ENCODE peak calls at places on chromosomes 6 and 20, in nine cellular contexts. One of them, this sample, is unnamed. For H3K4me1, the result is how much of the 10 kb centered on the place peaks cover.

GRCh38 chr20:34951252-34951651 is 4.4 kb downstream of the GSS start:
- DNase-seq in heart left ventricle: no peak
- DNase-seq in esophagus squamous epithelium: no peak
- DNase-seq in prostate gland: no peak
- DNase-seq in Peyer's patch: no peak
- DNase-seq in A549: no peak
- DNase-seq in body of pancreas: no peak
- DNase-seq in IMR-90: no peak
- DNase-seq in spleen: no peak
- DNase-seq in this sample: no peak

GRCh38 chr6:144922120-144922722 is 637.1 kb downstream of the UTRN start:
- DNase-seq in heart left ventricle: no peak
- DNase-seq in esophagus squamous epithelium: no peak
- DNase-seq in prostate gland: no peak
- DNase-seq in Peyer's patch: no peak
- DNase-seq in A549: no peak
- DNase-seq in body of pancreas: no peak
- DNase-seq in IMR-90: peak
- DNase-seq in spleen: no peak
- DNase-seq in this sample: no peak

GRCh38 chr6:39808934-39809333 is 16.8 kb downstream of the DAAM2 start:
- DNase-seq in heart left ventricle: no peak
- DNase-seq in esophagus squamous epithelium: no peak
- DNase-seq in prostate gland: no peak
- DNase-seq in Peyer's patch: no peak
- DNase-seq in A549: no peak
- DNase-seq in body of pancreas: no peak
- DNase-seq in IMR-90: no peak
- DNase-seq in spleen: no peak
- DNase-seq in this sample: no peak

GRCh38 chr20:54566224-54566750 is 90.9 kb downstream of the DOK5 start:
- DNase-seq in heart left ventricle: no peak
- DNase-seq in esophagus squamous epithelium: no peak
- DNase-seq in prostate gland: no peak
- DNase-seq in Peyer's patch: no peak
- DNase-seq in A549: no peak
- DNase-seq in body of pancreas: no peak
- DNase-seq in IMR-90: no peak
- DNase-seq in spleen: no peak
- DNase-seq in this sample: no peak

GRCh38 chr6:147390909-147391536 is 117.5 kb upstream of the SAMD5 start:
- DNase-seq in heart left ventricle: no peak
- DNase-seq in esophagus squamous epithelium: no peak
- DNase-seq in prostate gland: no peak
- DNase-seq in Peyer's patch: no peak
- DNase-seq in A549: peak
- DNase-seq in body of pancreas: no peak
- DNase-seq in IMR-90: peak
- DNase-seq in spleen: no peak
- DNase-seq in this sample: no peak

GRCh38 chr20:51529758-51530157 is 12.8 kb downstream of the NFATC2 start:
- DNase-seq in heart left ventricle: no peak
- DNase-seq in esophagus squamous epithelium: no peak
- DNase-seq in prostate gland: no peak
- DNase-seq in Peyer's patch: peak
- DNase-seq in A549: no peak
- DNase-seq in body of pancreas: no peak
- DNase-seq in IMR-90: peak
- DNase-seq in spleen: peak
- DNase-seq in this sample: no peak

GRCh38 chr6:93366506-93366905 is 52.9 kb downstream of the EPHA7 start:
- DNase-seq in heart left ventricle: no peak
- DNase-seq in esophagus squamous epithelium: no peak
- DNase-seq in prostate gland: no peak
- DNase-seq in Peyer's patch: no peak
- DNase-seq in A549: no peak
- DNase-seq in body of pancreas: no peak
- DNase-seq in IMR-90: no peak
- DNase-seq in spleen: no peak
- DNase-seq in this sample: no peak

GRCh38 chr20:54475334-54476287 is at the start of gene DOK5:
- DNase-seq in heart left ventricle: peak
- DNase-seq in esophagus squamous epithelium: no peak
- DNase-seq in prostate gland: no peak
- DNase-seq in Peyer's patch: no peak
- DNase-seq in A549: no peak
- DNase-seq in body of pancreas: peak
- DNase-seq in IMR-90: peak
- DNase-seq in spleen: no peak
- DNase-seq in this sample: peak

GRCh38 chr6:36659271-36659670 is 19.2 kb upstream of the CDKN1A start:
- DNase-seq in heart left ventricle: no peak
- DNase-seq in esophagus squamous epithelium: no peak
- DNase-seq in prostate gland: no peak
- DNase-seq in Peyer's patch: no peak
- DNase-seq in A549: no peak
- DNase-seq in body of pancreas: no peak
- DNase-seq in IMR-90: peak
- DNase-seq in spleen: no peak
- DNase-seq in this sample: no peak

GRCh38 chr6:168064226-168064807 is 14.7 kb downstream of the FRMD1 start:
- DNase-seq in heart left ventricle: no peak
- DNase-seq in esophagus squamous epithelium: no peak
- DNase-seq in prostate gland: no peak
- DNase-seq in Peyer's patch: no peak
- DNase-seq in A549: no peak
- DNase-seq in body of pancreas: no peak
- DNase-seq in IMR-90: no peak
- DNase-seq in spleen: no peak
- DNase-seq in this sample: no peak

GRCh38 chr6:26520088-26520839 is 17.9 kb upstream of the HMGN4 start:
- DNase-seq in heart left ventricle: peak
- DNase-seq in esophagus squamous epithelium: no peak
- DNase-seq in prostate gland: no peak
- DNase-seq in Peyer's patch: no peak
- DNase-seq in A549: peak
- DNase-seq in body of pancreas: no peak
- DNase-seq in IMR-90: no peak
- DNase-seq in spleen: no peak
- DNase-seq in this sample: no peak

GRCh38 chr6:26520840-26521484 is 17.2 kb upstream of the HMGN4 start:
- DNase-seq in heart left ventricle: peak
- DNase-seq in esophagus squamous epithelium: peak
- DNase-seq in prostate gland: peak
- DNase-seq in Peyer's patch: peak
- DNase-seq in A549: peak
- DNase-seq in body of pancreas: peak
- DNase-seq in IMR-90: peak
- DNase-seq in spleen: peak
- DNase-seq in this sample: peak

GRCh38 chr6:26519359-26519758 is 18.8 kb upstream of the HMGN4 start:
- DNase-seq in heart left ventricle: no peak
- DNase-seq in esophagus squamous epithelium: no peak
- DNase-seq in prostate gland: no peak
- DNase-seq in Peyer's patch: no peak
- DNase-seq in A549: no peak
- DNase-seq in body of pancreas: no peak
- DNase-seq in IMR-90: no peak
- DNase-seq in spleen: no peak
- DNase-seq in this sample: no peak

GRCh38 chr6:26524722-26525360 is 13.3 kb upstream of the HMGN4 start:
- DNase-seq in heart left ventricle: no peak
- DNase-seq in esophagus squamous epithelium: no peak
- DNase-seq in prostate gland: no peak
- DNase-seq in Peyer's patch: no peak
- DNase-seq in A549: no peak
- DNase-seq in body of pancreas: no peak
- DNase-seq in IMR-90: no peak
- DNase-seq in spleen: no peak
- DNase-seq in this sample: no peak

GRCh38 chr6:26521485-26522391 is 16.4 kb upstream of the HMGN4 start:
- DNase-seq in heart left ventricle: peak
- DNase-seq in esophagus squamous epithelium: peak
- DNase-seq in prostate gland: peak
- DNase-seq in Peyer's patch: peak
- DNase-seq in A549: peak
- DNase-seq in body of pancreas: peak
- DNase-seq in IMR-90: peak
- DNase-seq in spleen: peak
- DNase-seq in this sample: peak
- TF ChIP-seq POLR2A in heart left ventricle: no peak
- TF ChIP-seq POLR2A in esophagus squamous epithelium: no peak
- TF ChIP-seq POLR2A in prostate gland: peak
- TF ChIP-seq POLR2A in Peyer's patch: peak
- TF ChIP-seq POLR2A in A549: peak
- TF ChIP-seq POLR2A in body of pancreas: no peak
- TF ChIP-seq POLR2A in IMR-90: peak
- TF ChIP-seq POLR2A in spleen: peak
- TF ChIP-seq POLR2A in this sample: peak

GRCh38 chr6:129673758-129674157 is 36.2 kb downstream of the ARHGAP18 start:
- DNase-seq in heart left ventricle: no peak
- DNase-seq in esophagus squamous epithelium: no peak
- DNase-seq in prostate gland: no peak
- DNase-seq in Peyer's patch: no peak
- DNase-seq in A549: no peak
- DNase-seq in body of pancreas: no peak
- DNase-seq in IMR-90: no peak
- DNase-seq in spleen: no peak
- DNase-seq in this sample: no peak

GRCh38 chr6:129672883-129673631 is 36.9 kb downstream of the ARHGAP18 start:
- DNase-seq in heart left ventricle: no peak
- DNase-seq in esophagus squamous epithelium: no peak
- DNase-seq in prostate gland: no peak
- DNase-seq in Peyer's patch: no peak
- DNase-seq in A549: no peak
- DNase-seq in body of pancreas: no peak
- DNase-seq in IMR-90: peak
- DNase-seq in spleen: no peak
- DNase-seq in this sample: no peak

GRCh38 chr6:129671442-129672344 is 38.3 kb downstream of the ARHGAP18 start:
- DNase-seq in heart left ventricle: no peak
- DNase-seq in esophagus squamous epithelium: no peak
- DNase-seq in prostate gland: no peak
- DNase-seq in Peyer's patch: peak
- DNase-seq in A549: no peak
- DNase-seq in body of pancreas: no peak
- DNase-seq in IMR-90: no peak
- DNase-seq in spleen: peak
- DNase-seq in this sample: no peak

GRCh38 chr6:129670634-129671033 is 39.3 kb downstream of the ARHGAP18 start:
- DNase-seq in heart left ventricle: no peak
- DNase-seq in esophagus squamous epithelium: no peak
- DNase-seq in prostate gland: no peak
- DNase-seq in Peyer's patch: no peak
- DNase-seq in A549: no peak
- DNase-seq in body of pancreas: no peak
- DNase-seq in IMR-90: no peak
- DNase-seq in spleen: no peak
- DNase-seq in this sample: no peak

GRCh38 chr6:129672345-129672691 is 37.7 kb downstream of the ARHGAP18 start:
- DNase-seq in heart left ventricle: no peak
- DNase-seq in esophagus squamous epithelium: no peak
- DNase-seq in prostate gland: no peak
- DNase-seq in Peyer's patch: no peak
- DNase-seq in A549: no peak
- DNase-seq in body of pancreas: no peak
- DNase-seq in IMR-90: no peak
- DNase-seq in spleen: no peak
- DNase-seq in this sample: no peak
- H3K4me1 ChIP-seq in heart left ventricle: under half
- H3K4me1 ChIP-seq in esophagus squamous epithelium: under half
- H3K4me1 ChIP-seq in prostate gland: under half
- H3K4me1 ChIP-seq in Peyer's patch: under half
- H3K4me1 ChIP-seq in A549: under half
- H3K4me1 ChIP-seq in body of pancreas: under half
- H3K4me1 ChIP-seq in IMR-90: under half
- H3K4me1 ChIP-seq in spleen: under half
- H3K4me1 ChIP-seq in this sample: under half

GRCh38 chr6:157161912-157162311 is 161.4 kb downstream of the TMEM242 start:
- DNase-seq in heart left ventricle: no peak
- DNase-seq in esophagus squamous epithelium: no peak
- DNase-seq in prostate gland: no peak
- DNase-seq in Peyer's patch: no peak
- DNase-seq in A549: no peak
- DNase-seq in body of pancreas: no peak
- DNase-seq in IMR-90: no peak
- DNase-seq in spleen: no peak
- DNase-seq in this sample: no peak

GRCh38 chr6:157158456-157158855 is 164.9 kb downstream of the TMEM242 start:
- DNase-seq in heart left ventricle: no peak
- DNase-seq in esophagus squamous epithelium: no peak
- DNase-seq in prostate gland: no peak
- DNase-seq in Peyer's patch: no peak
- DNase-seq in A549: no peak
- DNase-seq in body of pancreas: no peak
- DNase-seq in IMR-90: no peak
- DNase-seq in spleen: no peak
- DNase-seq in this sample: no peak

GRCh38 chr6:157158897-157159296 is 164.4 kb downstream of the TMEM242 start:
- DNase-seq in heart left ventricle: no peak
- DNase-seq in esophagus squamous epithelium: no peak
- DNase-seq in prostate gland: no peak
- DNase-seq in Peyer's patch: no peak
- DNase-seq in A549: no peak
- DNase-seq in body of pancreas: no peak
- DNase-seq in IMR-90: no peak
- DNase-seq in spleen: no peak
- DNase-seq in this sample: no peak

GRCh38 chr6:157157228-157157627 is 166.1 kb downstream of the TMEM242 start:
- DNase-seq in heart left ventricle: no peak
- DNase-seq in esophagus squamous epithelium: no peak
- DNase-seq in prostate gland: no peak
- DNase-seq in Peyer's patch: no peak
- DNase-seq in A549: no peak
- DNase-seq in body of pancreas: no peak
- DNase-seq in IMR-90: no peak
- DNase-seq in spleen: no peak
- DNase-seq in this sample: no peak

DNA sequence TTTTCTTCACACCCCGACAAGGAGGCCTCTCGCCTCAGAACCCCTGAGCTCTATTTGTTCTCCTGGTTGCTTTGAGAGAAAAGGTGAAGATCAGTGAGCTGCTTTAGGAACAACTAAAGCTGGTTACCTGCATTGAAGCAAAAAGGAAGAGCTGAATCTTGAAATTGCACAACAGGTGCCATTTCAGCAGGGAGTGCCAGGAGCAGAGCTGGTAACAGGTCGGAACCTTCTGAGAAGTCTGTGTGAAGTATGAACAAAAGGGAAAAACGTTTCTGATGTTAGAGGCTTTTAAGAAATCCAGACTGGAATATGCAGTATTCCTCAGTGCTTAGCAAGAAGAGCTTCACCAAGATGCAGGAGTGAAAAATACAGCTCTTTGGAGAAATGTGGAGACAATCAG is 164.0 kb downstream of the TMEM242 start:
- DNase-seq in heart left ventricle: no peak
- DNase-seq in esophagus squamous epithelium: no peak
- DNase-seq in prostate gland: no peak
- DNase-seq in Peyer's patch: no peak
- DNase-seq in A549: no peak
- DNase-seq in body of pancreas: no peak
- DNase-seq in IMR-90: no peak
- DNase-seq in spleen: no peak
- DNase-seq in this sample: no peak
- TF ChIP-seq CTCF in heart left ventricle: no peak
- TF ChIP-seq CTCF in esophagus squamous epithelium: no peak
- TF ChIP-seq CTCF in prostate gland: no peak
- TF ChIP-seq CTCF in Peyer's patch: no peak
- TF ChIP-seq CTCF in A549: no peak
- TF ChIP-seq CTCF in body of pancreas: no peak
- TF ChIP-seq CTCF in IMR-90: no peak
- TF ChIP-seq CTCF in spleen: no peak
- TF ChIP-seq CTCF in this sample: no peak

GRCh38 chr6:31271641-31272357 is at the start of gene HLA-C:
- DNase-seq in heart left ventricle: peak
- DNase-seq in esophagus squamous epithelium: peak
- DNase-seq in prostate gland: peak
- DNase-seq in Peyer's patch: peak
- DNase-seq in A549: peak
- DNase-seq in body of pancreas: peak
- DNase-seq in IMR-90: peak
- DNase-seq in spleen: peak
- DNase-seq in this sample: peak
- TF ChIP-seq POLR2A in heart left ventricle: no peak
- TF ChIP-seq POLR2A in esophagus squamous epithelium: no peak
- TF ChIP-seq POLR2A in prostate gland: peak
- TF ChIP-seq POLR2A in Peyer's patch: peak
- TF ChIP-seq POLR2A in A549: no peak
- TF ChIP-seq POLR2A in body of pancreas: peak
- TF ChIP-seq POLR2A in IMR-90: peak
- TF ChIP-seq POLR2A in spleen: peak
- TF ChIP-seq POLR2A in this sample: peak